ENCODE peak calls at places on chromosomes 13 and 19, in four cellular contexts. One of them, this sample, is unnamed.
A peak's percentile ranks its signal among the peaks of the same experiment; 100 is the strongest.

GRCh38 chr13:67235265-67235664 is 5.1 kb upstream of the PCDH9 start:
- DNase-seq in osteoblast: no peak
- DNase-seq in EH: no peak
- DNase-seq in HTR-8/SVneo: no peak
- DNase-seq in this sample: no peak

GRCh38 chr19:17602872-17603552 is 47.6 kb downstream of the COLGALT1 start:
- DNase-seq in osteoblast: peak; percentile 68
- DNase-seq in HTR-8/SVneo: no peak
- DNase-seq in EH: no peak
- DNase-seq in this sample: no peak

GRCh38 chr13:101415358-101416174 is 742 bp downstream of the NALCN start:
- DNase-seq in EH: no peak
- DNase-seq in osteoblast: peak; percentile 52
- DNase-seq in HTR-8/SVneo: no peak
- DNase-seq in this sample: no peak

GRCh38 chr13:77480071-77480470 is 55.4 kb upstream of the SCEL start:
- DNase-seq in HTR-8/SVneo: no peak
- DNase-seq in EH: no peak
- DNase-seq in osteoblast: no peak
- DNase-seq in this sample: no peak

GRCh38 chr13:114027046-114027760 is 53.3 kb upstream of the C13orf46 start:
- DNase-seq in HTR-8/SVneo: no peak
- DNase-seq in osteoblast: peak; percentile 95
- DNase-seq in EH: peak; percentile 62
- DNase-seq in this sample: no peak

GRCh38 chr13:83880275-83881027 is 1.8 kb downstream of the SLITRK1 start:
- DNase-seq in HTR-8/SVneo: no peak
- DNase-seq in osteoblast: no peak
- DNase-seq in EH: no peak
- DNase-seq in this sample: no peak

GRCh38 chr19:46213156-46213555 is 16.4 kb upstream of the IGFL1 start:
- DNase-seq in osteoblast: no peak
- DNase-seq in HTR-8/SVneo: no peak
- DNase-seq in EH: no peak
- DNase-seq in this sample: no peak

GRCh38 chr13:67078062-67078461 is 152.1 kb downstream of the PCDH9 start:
- DNase-seq in EH: no peak
- DNase-seq in osteoblast: no peak
- DNase-seq in HTR-8/SVneo: no peak
- DNase-seq in this sample: no peak

GRCh38 chr13:35712907-35713685 is 236.6 kb upstream of the MAB21L1 start:
- DNase-seq in osteoblast: no peak
- DNase-seq in EH: peak; percentile 96
- DNase-seq in HTR-8/SVneo: no peak
- DNase-seq in this sample: peak; percentile 16

GRCh38 chr13:47190696-47191095 is 293.8 kb upstream of the HTR2A start:
- DNase-seq in HTR-8/SVneo: no peak
- DNase-seq in osteoblast: no peak
- DNase-seq in EH: no peak
- DNase-seq in this sample: no peak

GRCh38 chr19:10670876-10671804 is 17.0 kb downstream of the ILF3 start:
- DNase-seq in HTR-8/SVneo: no peak
- DNase-seq in osteoblast: no peak
- DNase-seq in EH: no peak
- DNase-seq in this sample: no peak

GRCh38 chr13:25963681-25964080 is 88.1 kb downstream of the SHISA2 start:
- DNase-seq in osteoblast: no peak
- DNase-seq in EH: no peak
- DNase-seq in HTR-8/SVneo: no peak
- DNase-seq in this sample: peak; percentile 41

GRCh38 chr19:17095141-17095919 is 19.8 kb downstream of the MYO9B start:
- DNase-seq in EH: peak; percentile 74
- DNase-seq in HTR-8/SVneo: no peak
- DNase-seq in osteoblast: peak; percentile 72
- DNase-seq in this sample: no peak

GRCh38 chr19:55472463-55472862 is 4.0 kb upstream of the ZNF628 start:
- DNase-seq in osteoblast: peak; percentile 96
- DNase-seq in HTR-8/SVneo: no peak
- DNase-seq in EH: peak; percentile 84
- DNase-seq in this sample: peak; percentile 74

GRCh38 chr19:14409157-14410053 is 9.7 kb downstream of the DDX39A start:
- DNase-seq in HTR-8/SVneo: no peak
- DNase-seq in EH: no peak
- DNase-seq in osteoblast: peak; percentile 72
- DNase-seq in this sample: no peak

GRCh38 chr13:76754414-76754813 is 131.8 kb downstream of the KCTD12 start:
- DNase-seq in HTR-8/SVneo: no peak
- DNase-seq in osteoblast: no peak
- DNase-seq in EH: no peak
- DNase-seq in this sample: peak; percentile 88

GRCh38 chr13:41145136-41145908 is 12.7 kb upstream of the KBTBD6 start:
- DNase-seq in osteoblast: no peak
- DNase-seq in EH: peak; percentile 81
- DNase-seq in HTR-8/SVneo: no peak
- DNase-seq in this sample: peak; percentile 87

GRCh38 chr13:65926750-65927171 is 1303.4 kb downstream of the PCDH9 start:
- DNase-seq in osteoblast: no peak
- DNase-seq in EH: no peak
- DNase-seq in HTR-8/SVneo: no peak
- DNase-seq in this sample: peak; percentile 15

GRCh38 chr13:107130516-107130915 is 562.6 kb upstream of the ARGLU1 start:
- DNase-seq in HTR-8/SVneo: no peak
- DNase-seq in EH: no peak
- DNase-seq in osteoblast: no peak
- DNase-seq in this sample: no peak

GRCh38 chr19:3108775-3109174 is 14.6 kb downstream of the GNA11 start:
- DNase-seq in HTR-8/SVneo: peak; percentile 36
- DNase-seq in EH: peak; percentile 65
- DNase-seq in osteoblast: peak; percentile 99
- DNase-seq in this sample: peak; percentile 67

GRCh38 chr19:42455621-42456081 is 12.9 kb upstream of the CXCL17 start:
- DNase-seq in EH: no peak
- DNase-seq in HTR-8/SVneo: no peak
- DNase-seq in osteoblast: no peak
- DNase-seq in this sample: peak; percentile 98

GRCh38 chr19:56603829-56604228 is 8.7 kb downstream of the ZNF71 start:
- DNase-seq in EH: no peak
- DNase-seq in osteoblast: no peak
- DNase-seq in HTR-8/SVneo: no peak
- DNase-seq in this sample: no peak

GRCh38 chr19:15437355-15438123 is 12.2 kb downstream of the WIZ start:
- DNase-seq in EH: peak; percentile 30
- DNase-seq in osteoblast: peak; percentile 90
- DNase-seq in HTR-8/SVneo: no peak
- DNase-seq in this sample: no peak

GRCh38 chr13:102901615-102902305 is 55.9 kb downstream of the ERCC5 start:
- DNase-seq in HTR-8/SVneo: no peak
- DNase-seq in EH: peak; percentile 24
- DNase-seq in osteoblast: no peak
- DNase-seq in this sample: peak; percentile 56

GRCh38 chr13:73451120-73452029 is 392.6 kb downstream of the KLF5 start:
- DNase-seq in HTR-8/SVneo: no peak
- DNase-seq in osteoblast: no peak
- DNase-seq in EH: no peak
- DNase-seq in this sample: no peak

GRCh38 chr13:53064721-53065120 is 36.1 kb downstream of the OLFM4 start:
- DNase-seq in HTR-8/SVneo: no peak
- DNase-seq in EH: no peak
- DNase-seq in osteoblast: no peak
- DNase-seq in this sample: no peak

GRCh38 chr19:35144600-35145436 is 1.8 kb downstream of the FXYD7 start:
- DNase-seq in osteoblast: peak; percentile 73
- DNase-seq in HTR-8/SVneo: no peak
- DNase-seq in EH: no peak
- DNase-seq in this sample: peak; percentile 82

GRCh38 chr19:4972509-4973230 is 3.8 kb downstream of the KDM4B start:
- DNase-seq in osteoblast: peak; percentile 93
- DNase-seq in EH: peak; percentile 74
- DNase-seq in HTR-8/SVneo: peak; percentile 52
- DNase-seq in this sample: peak; percentile 39

GRCh38 chr13:26878465-26878864 is 117.9 kb upstream of the GPR12 start:
- DNase-seq in HTR-8/SVneo: no peak
- DNase-seq in osteoblast: no peak
- DNase-seq in EH: no peak
- DNase-seq in this sample: no peak

GRCh38 chr19:5947435-5947834 is 30.5 kb downstream of the RANBP3 start:
- DNase-seq in EH: no peak
- DNase-seq in osteoblast: peak; percentile 92
- DNase-seq in HTR-8/SVneo: no peak
- DNase-seq in this sample: no peak

GRCh38 chr19:48819366-48819816 is 8.6 kb upstream of the BCAT2 start:
- DNase-seq in HTR-8/SVneo: peak; percentile 70
- DNase-seq in osteoblast: no peak
- DNase-seq in EH: peak; percentile 88
- DNase-seq in this sample: peak; percentile 89

GRCh38 chr13:49046002-49046401 is 70.3 kb downstream of the FNDC3A start:
- DNase-seq in HTR-8/SVneo: no peak
- DNase-seq in EH: peak; percentile 63
- DNase-seq in osteoblast: no peak
- DNase-seq in this sample: no peak

GRCh38 chr19:35776102-35776788 is 881 bp downstream of the ARHGAP33 start:
- DNase-seq in HTR-8/SVneo: no peak
- DNase-seq in osteoblast: peak; percentile 84
- DNase-seq in EH: no peak
- DNase-seq in this sample: no peak

GRCh38 chr19:8403098-8403819 is 9.8 kb upstream of the MARCHF2 start:
- DNase-seq in HTR-8/SVneo: no peak
- DNase-seq in osteoblast: peak; percentile 50
- DNase-seq in EH: no peak
- DNase-seq in this sample: no peak

This sample was measured in epithelial cell of esophagus.